ENCODE peak calls at places on chromosomes 11 and 22, in nine cellular contexts. One of them, this sample, is unnamed.

GRCh38 chr11:75667268-75667830 is 1.5 kb downstream of the MAP6 start:
- DNase-seq in T follicular helper cell: no peak
- DNase-seq in activated T-helper 9 cell treated with anti-CD3 and anti-CD28 coated beads, Interleukin-2, amount 50 U/mL, for 16 hours: no peak
- DNase-seq in activated T-cell treated with anti-CD3 and anti-CD28 coated beads, Interleukin-2, amount 50 U/mL, for 4 hours: no peak
- DNase-seq in iris pigment epithelial cell: no peak
- DNase-seq in hepatic stellate cell: peak; percentile 32
- DNase-seq in kidney tubule cell: peak; percentile 28
- DNase-seq in AG08395: peak; percentile 37
- DNase-seq in NCI-H69: peak; percentile 70
- DNase-seq in this sample: no peak

GRCh38 chr11:61820174-61820573 is 3.4 kb upstream of the FADS1 start:
- DNase-seq in T follicular helper cell: no peak
- DNase-seq in activated T-helper 9 cell treated with anti-CD3 and anti-CD28 coated beads, Interleukin-2, amount 50 U/mL, for 16 hours: no peak
- DNase-seq in activated T-cell treated with anti-CD3 and anti-CD28 coated beads, Interleukin-2, amount 50 U/mL, for 4 hours: no peak
- DNase-seq in iris pigment epithelial cell: peak; percentile 81
- DNase-seq in hepatic stellate cell: peak; percentile 51
- DNase-seq in kidney tubule cell: peak; percentile 71
- DNase-seq in AG08395: no peak
- DNase-seq in NCI-H69: no peak
- DNase-seq in this sample: no peak

GRCh38 chr22:21064917-21065864 is 19.4 kb downstream of the LRRC74B start:
- DNase-seq in T follicular helper cell: no peak
- DNase-seq in activated T-helper 9 cell treated with anti-CD3 and anti-CD28 coated beads, Interleukin-2, amount 50 U/mL, for 16 hours: no peak
- DNase-seq in activated T-cell treated with anti-CD3 and anti-CD28 coated beads, Interleukin-2, amount 50 U/mL, for 4 hours: no peak
- DNase-seq in iris pigment epithelial cell: no peak
- DNase-seq in hepatic stellate cell: no peak
- DNase-seq in kidney tubule cell: no peak
- DNase-seq in AG08395: no peak
- DNase-seq in NCI-H69: peak; percentile 8
- DNase-seq in this sample: no peak

GRCh38 chr11:117121176-117121575 is 22.9 kb upstream of the PAFAH1B2 start:
- DNase-seq in T follicular helper cell: no peak
- DNase-seq in activated T-helper 9 cell treated with anti-CD3 and anti-CD28 coated beads, Interleukin-2, amount 50 U/mL, for 16 hours: no peak
- DNase-seq in activated T-cell treated with anti-CD3 and anti-CD28 coated beads, Interleukin-2, amount 50 U/mL, for 4 hours: no peak
- DNase-seq in iris pigment epithelial cell: no peak
- DNase-seq in hepatic stellate cell: no peak
- DNase-seq in kidney tubule cell: no peak
- DNase-seq in AG08395: peak; percentile 27
- DNase-seq in NCI-H69: no peak
- DNase-seq in this sample: no peak

GRCh38 chr11:45752136-45752535 is 52.8 kb upstream of the SLC35C1 start:
- DNase-seq in T follicular helper cell: no peak
- DNase-seq in activated T-helper 9 cell treated with anti-CD3 and anti-CD28 coated beads, Interleukin-2, amount 50 U/mL, for 16 hours: no peak
- DNase-seq in activated T-cell treated with anti-CD3 and anti-CD28 coated beads, Interleukin-2, amount 50 U/mL, for 4 hours: no peak
- DNase-seq in iris pigment epithelial cell: no peak
- DNase-seq in hepatic stellate cell: no peak
- DNase-seq in kidney tubule cell: no peak
- DNase-seq in AG08395: no peak
- DNase-seq in NCI-H69: no peak
- DNase-seq in this sample: no peak

GRCh38 chr11:13038366-13038765 is 29.2 kb downstream of the RASSF10 start:
- DNase-seq in T follicular helper cell: no peak
- DNase-seq in activated T-helper 9 cell treated with anti-CD3 and anti-CD28 coated beads, Interleukin-2, amount 50 U/mL, for 16 hours: no peak
- DNase-seq in activated T-cell treated with anti-CD3 and anti-CD28 coated beads, Interleukin-2, amount 50 U/mL, for 4 hours: no peak
- DNase-seq in iris pigment epithelial cell: no peak
- DNase-seq in hepatic stellate cell: no peak
- DNase-seq in kidney tubule cell: no peak
- DNase-seq in AG08395: no peak
- DNase-seq in NCI-H69: no peak
- DNase-seq in this sample: no peak

GRCh38 chr11:110376711-110377324 is 52.9 kb upstream of the FDX1 start:
- DNase-seq in T follicular helper cell: no peak
- DNase-seq in activated T-helper 9 cell treated with anti-CD3 and anti-CD28 coated beads, Interleukin-2, amount 50 U/mL, for 16 hours: no peak
- DNase-seq in activated T-cell treated with anti-CD3 and anti-CD28 coated beads, Interleukin-2, amount 50 U/mL, for 4 hours: no peak
- DNase-seq in iris pigment epithelial cell: peak; percentile 90
- DNase-seq in hepatic stellate cell: peak; percentile 53
- DNase-seq in kidney tubule cell: peak; percentile 89
- DNase-seq in AG08395: peak; percentile 77
- DNase-seq in NCI-H69: peak; percentile 99
- DNase-seq in this sample: peak; percentile 47

GRCh38 chr11:58675344-58676155 is 53.1 kb downstream of the CNTF start:
- DNase-seq in T follicular helper cell: peak; percentile 55
- DNase-seq in activated T-helper 9 cell treated with anti-CD3 and anti-CD28 coated beads, Interleukin-2, amount 50 U/mL, for 16 hours: peak; percentile 61
- DNase-seq in activated T-cell treated with anti-CD3 and anti-CD28 coated beads, Interleukin-2, amount 50 U/mL, for 4 hours: peak; percentile 76
- DNase-seq in iris pigment epithelial cell: peak; percentile 59
- DNase-seq in hepatic stellate cell: peak; percentile 68
- DNase-seq in kidney tubule cell: peak; percentile 72
- DNase-seq in AG08395: peak; percentile 89
- DNase-seq in NCI-H69: peak; percentile 70
- DNase-seq in this sample: peak; percentile 87

GRCh38 chr11:17978553-17979287 is 34.1 kb downstream of the SERGEF start:
- DNase-seq in T follicular helper cell: no peak
- DNase-seq in activated T-helper 9 cell treated with anti-CD3 and anti-CD28 coated beads, Interleukin-2, amount 50 U/mL, for 16 hours: no peak
- DNase-seq in activated T-cell treated with anti-CD3 and anti-CD28 coated beads, Interleukin-2, amount 50 U/mL, for 4 hours: no peak
- DNase-seq in iris pigment epithelial cell: peak; percentile 48
- DNase-seq in hepatic stellate cell: peak; percentile 59
- DNase-seq in kidney tubule cell: peak; percentile 66
- DNase-seq in AG08395: peak; percentile 86
- DNase-seq in NCI-H69: peak; percentile 63
- DNase-seq in this sample: peak; percentile 64

GRCh38 chr22:41940853-41941765 is 5.8 kb downstream of the CENPM start:
- DNase-seq in T follicular helper cell: peak; percentile 80
- DNase-seq in activated T-helper 9 cell treated with anti-CD3 and anti-CD28 coated beads, Interleukin-2, amount 50 U/mL, for 16 hours: peak; percentile 75
- DNase-seq in activated T-cell treated with anti-CD3 and anti-CD28 coated beads, Interleukin-2, amount 50 U/mL, for 4 hours: peak; percentile 80
- DNase-seq in iris pigment epithelial cell: peak; percentile 96
- DNase-seq in hepatic stellate cell: peak; percentile 90
- DNase-seq in kidney tubule cell: peak; percentile 83
- DNase-seq in AG08395: peak; percentile 85
- DNase-seq in NCI-H69: peak; percentile 75
- DNase-seq in this sample: peak; percentile 93

GRCh38 chr22:30826670-30827355 is 132.1 kb downstream of the OSBP2 start:
- DNase-seq in T follicular helper cell: no peak
- DNase-seq in activated T-helper 9 cell treated with anti-CD3 and anti-CD28 coated beads, Interleukin-2, amount 50 U/mL, for 16 hours: no peak
- DNase-seq in activated T-cell treated with anti-CD3 and anti-CD28 coated beads, Interleukin-2, amount 50 U/mL, for 4 hours: no peak
- DNase-seq in iris pigment epithelial cell: no peak
- DNase-seq in hepatic stellate cell: no peak
- DNase-seq in kidney tubule cell: no peak
- DNase-seq in AG08395: no peak
- DNase-seq in NCI-H69: no peak
- DNase-seq in this sample: no peak

GRCh38 chr11:1782831-1783724 is 19.4 kb upstream of the CTSD start:
- DNase-seq in T follicular helper cell: no peak
- DNase-seq in activated T-helper 9 cell treated with anti-CD3 and anti-CD28 coated beads, Interleukin-2, amount 50 U/mL, for 16 hours: no peak
- DNase-seq in activated T-cell treated with anti-CD3 and anti-CD28 coated beads, Interleukin-2, amount 50 U/mL, for 4 hours: no peak
- DNase-seq in iris pigment epithelial cell: peak; percentile 31
- DNase-seq in hepatic stellate cell: no peak
- DNase-seq in kidney tubule cell: peak; percentile 61
- DNase-seq in AG08395: peak; percentile 18
- DNase-seq in NCI-H69: peak; percentile 55
- DNase-seq in this sample: peak; percentile 63

GRCh38 chr11:74641289-74641688 is 48.9 kb downstream of the POLD3 start:
- DNase-seq in T follicular helper cell: no peak
- DNase-seq in activated T-helper 9 cell treated with anti-CD3 and anti-CD28 coated beads, Interleukin-2, amount 50 U/mL, for 16 hours: no peak
- DNase-seq in activated T-cell treated with anti-CD3 and anti-CD28 coated beads, Interleukin-2, amount 50 U/mL, for 4 hours: no peak
- DNase-seq in iris pigment epithelial cell: no peak
- DNase-seq in hepatic stellate cell: no peak
- DNase-seq in kidney tubule cell: no peak
- DNase-seq in AG08395: no peak
- DNase-seq in NCI-H69: peak; percentile 96
- DNase-seq in this sample: no peak

GRCh38 chr11:123060265-123061000 is 1.5 kb downstream of the HSPA8 start:
- DNase-seq in T follicular helper cell: no peak
- DNase-seq in activated T-helper 9 cell treated with anti-CD3 and anti-CD28 coated beads, Interleukin-2, amount 50 U/mL, for 16 hours: no peak
- DNase-seq in activated T-cell treated with anti-CD3 and anti-CD28 coated beads, Interleukin-2, amount 50 U/mL, for 4 hours: no peak
- DNase-seq in iris pigment epithelial cell: peak; percentile 46
- DNase-seq in hepatic stellate cell: no peak
- DNase-seq in kidney tubule cell: peak; percentile 21
- DNase-seq in AG08395: no peak
- DNase-seq in NCI-H69: peak; percentile 89
- DNase-seq in this sample: no peak

This sample was measured in Peyer's patch.